ENCODE peak calls at places on chromosomes 16 and 17, in nine cellular contexts. S is stimulated activated CD4-positive, alpha-beta T cell treated with anti-CD3 and anti-CD28 coated beads, Interleukin-15, amount 100 ng/mL, for 48 hours; Y is BJ; Q is iPS-NIHi11; E is SK-MEL-5; P is fibroblast of the conjunctiva; I is WTC11; H is NCI-H460; A is Daoy. X is an unnamed sample.

GRCh38 chr16:54284931-54285413 is 1.6 kb downstream of the IRX3 start:
- DNase-seq in H (no peak), P (no peak), I (peak), Y (no peak), S (no peak), E (no peak), A (peak), Q (no peak), X (no peak)

GRCh38 chr16:85718153-85718477 is 29.4 kb upstream of the GINS2 start:
- DNase-seq in H (no peak), A (no peak), P (no peak), E (no peak), S (no peak), I (no peak), Q (no peak), Y (no peak), X (no peak)

GRCh38 chr17:79005063-79005861 is 4.3 kb downstream of the CANT1 start:
- DNase-seq in Q (peak), I (no peak), P (no peak), E (no peak), H (no peak), Y (no peak), A (no peak), S (no peak), X (no peak)

GRCh38 chr17:10127819-10128375 is 70.5 kb downstream of the GAS7 start:
- DNase-seq in Q (peak), I (no peak), Y (peak), P (peak), H (no peak), S (no peak), E (no peak), A (peak), X (no peak)

GRCh38 chr16:57723170-57723569 is 12.4 kb upstream of the KATNB1 start:
- DNase-seq in S (no peak), Q (peak), H (no peak), E (peak), P (no peak), I (no peak), A (peak), Y (no peak), X (no peak)

GRCh38 chr16:10688291-10688690 is 6.4 kb downstream of the TEKT5 start:
- DNase-seq in Q (no peak), Y (no peak), P (no peak), A (no peak), S (no peak), H (no peak), E (no peak), I (no peak), X (no peak)

GRCh38 chr17:9924735-9925191 is 19.7 kb upstream of the RCVRN start:
- DNase-seq in Y (no peak), A (peak), H (peak), P (peak), E (peak), I (no peak), S (no peak), Q (peak), X (peak)

GRCh38 chr16:15879255-15879804 is 9.1 kb downstream of the CEP20 start:
- DNase-seq in E (peak), Q (no peak), H (peak), I (no peak), P (peak), Y (peak), S (no peak), A (peak), X (peak)

GRCh38 chr16:84115919-84116719 is 623 bp downstream of the MBTPS1 start:
- DNase-seq in S (peak), P (no peak), E (peak), Y (no peak), I (no peak), Q (no peak), A (peak), H (no peak), X (no peak)

GRCh38 chr16:1433263-1433560 is 2.3 kb downstream of the PERCC1 start:
- DNase-seq in A (no peak), E (no peak), S (no peak), H (no peak), Y (no peak), I (no peak), P (no peak), Q (no peak), X (no peak)

GRCh38 chr17:71260366-71260765 is 860.5 kb upstream of the SOX9 start:
- DNase-seq in Q (no peak), A (no peak), S (no peak), I (no peak), E (no peak), Y (no peak), P (no peak), H (no peak), X (peak)

GRCh38 chr16:10386517-10387377 is 886 bp downstream of the ATF7IP2 start:
- DNase-seq in E (no peak), H (no peak), P (no peak), Q (no peak), S (no peak), I (no peak), A (no peak), Y (no peak), X (peak)

GRCh38 chr16:74309789-74310781 is 13.5 kb downstream of the PSMD7 start:
- DNase-seq in P (peak), I (no peak), Q (peak), A (peak), E (peak), Y (no peak), H (peak), S (no peak), X (peak)

GRCh38 chr17:4004517-4005295 is 40.5 kb upstream of the ATP2A3 start:
- DNase-seq in Q (peak), Y (no peak), A (peak), S (peak), E (peak), P (no peak), I (peak), H (peak), X (no peak)

GRCh38 chr16:78537511-78537910 is 438.1 kb downstream of the WWOX start:
- DNase-seq in Y (no peak), H (no peak), A (no peak), E (no peak), P (no peak), S (no peak), Q (no peak), I (no peak), X (no peak)

GRCh38 chr16:4239020-4239419 is 2.9 kb downstream of the SRL start:
- DNase-seq in H (no peak), A (peak), P (no peak), S (no peak), Y (no peak), Q (no peak), E (no peak), I (no peak), X (no peak)

GRCh38 chr17:41767324-41768042 is 19.0 kb downstream of the JUP start:
- DNase-seq in I (no peak), P (no peak), S (no peak), Q (no peak), H (no peak), Y (no peak), A (no peak), E (no peak), X (no peak)

GRCh38 chr17:81656835-81657234 is 493 bp upstream of the PDE6G start:
- DNase-seq in I (no peak), E (no peak), Y (no peak), Q (no peak), S (no peak), A (no peak), P (no peak), H (no peak), X (no peak)

GRCh38 chr17:21020622-21021021 is 22.2 kb downstream of the USP22 start:
- DNase-seq in I (no peak), E (no peak), A (no peak), S (no peak), P (no peak), H (no peak), Q (no peak), Y (no peak), X (no peak)

GRCh38 chr17:30372755-30373154 is 6.0 kb upstream of the CPD start:
- DNase-seq in Y (no peak), I (no peak), H (no peak), P (no peak), E (no peak), Q (no peak), A (peak), S (peak), X (no peak)

GRCh38 chr16:74679983-74680382 is 13.3 kb upstream of the RFWD3 start:
- DNase-seq in H (no peak), S (no peak), P (no peak), Y (no peak), Q (no peak), E (peak), I (no peak), A (no peak), X (peak)

GRCh38 chr17:57311281-57312216 is 55.2 kb downstream of the MSI2 start:
- DNase-seq in Y (no peak), A (no peak), I (no peak), E (no peak), P (no peak), S (no peak), H (no peak), Q (no peak), X (no peak)

GRCh38 chr17:245611-246010 is 64.2 kb upstream of the DOC2B start:
- DNase-seq in H (no peak), A (no peak), I (peak), Q (no peak), S (no peak), P (no peak), E (no peak), Y (no peak), X (no peak)

GRCh38 chr17:57662644-57663308 is 82.3 kb downstream of the CCDC182 start:
- DNase-seq in H (peak), Q (peak), E (peak), S (peak), I (peak), A (peak), P (peak), Y (peak), X (peak)

GRCh38 chr16:20868890-20869289 is 31.3 kb downstream of the DCUN1D3 start:
- DNase-seq in P (peak), H (no peak), A (peak), S (no peak), Y (no peak), Q (peak), I (no peak), E (no peak), X (peak)

GRCh38 chr17:16492613-16493290 is 759 bp upstream of the LRRC75A start:
- DNase-seq in H (no peak), A (no peak), I (no peak), Q (no peak), S (no peak), E (no peak), P (no peak), Y (no peak), X (no peak)

GRCh38 chr17:78707923-78708322 is 74.2 kb downstream of the CYTH1 start:
- DNase-seq in H (no peak), A (no peak), I (no peak), S (no peak), Y (no peak), P (no peak), Q (no peak), E (no peak), X (no peak)

GRCh38 chr16:88553739-88554138 is 16.5 kb upstream of the ZC3H18 start:
- DNase-seq in Y (no peak), I (no peak), P (no peak), S (no peak), E (no peak), H (no peak), A (no peak), Q (no peak), X (no peak)